ENCODE peak calls at places on chromosomes 2 and 18, in ten cellular contexts. O, J, U, R, T, L, D, W, K and P are unnamed samples. For H3K4me1, the result is how much of the 10 kb centered on the place peaks cover.

GRCh38 chr18:6017160-6017559 is 121.8 kb upstream of the TMEM200C start:
- DNase-seq in O (no peak), J (no peak), U (no peak), R (no peak), T (no peak), L (no peak), D (no peak), W (no peak), K (no peak), P (no peak)

GRCh38 chr2:14996306-14997014 is 363.9 kb downstream of the LRATD1 start:
- DNase-seq in O (no peak), J (no peak), U (no peak), R (no peak), T (no peak), L (no peak), D (no peak), W (no peak), K (no peak), P (no peak)

GRCh38 chr18:33821503-33821902 is 243.5 kb downstream of the ASXL3 start:
- DNase-seq in O (no peak), J (no peak), U (no peak), R (no peak), T (no peak), L (no peak), D (no peak), W (peak), K (no peak), P (no peak)

GRCh38 chr2:186733414-186733813 is 39.6 kb downstream of the FAM171B start:
- DNase-seq in O (no peak), J (no peak), U (no peak), R (no peak), T (no peak), L (no peak), D (no peak), W (no peak), K (no peak), P (no peak)

GRCh38 chr2:23549821-23550535 is 165.0 kb downstream of the KLHL29 start:
- DNase-seq in O (no peak), J (no peak), U (no peak), R (no peak), T (no peak), L (no peak), D (no peak), W (no peak), K (no peak), P (no peak)

GRCh38 chr2:98269274-98269673 is 77.0 kb upstream of the CNGA3 start:
- DNase-seq in O (no peak), J (peak), U (peak), R (no peak), T (no peak), L (peak), D (peak), W (no peak), K (no peak), P (no peak)

GRCh38 chr18:12281861-12282260 is 26.2 kb upstream of the TUBB6 start:
- DNase-seq in O (no peak), J (no peak), U (no peak), R (no peak), T (no peak), L (no peak), D (no peak), W (no peak), K (no peak), P (no peak)

GRCh38 chr2:73091164-73091563 is 19.7 kb upstream of the SFXN5 start:
- DNase-seq in O (no peak), J (no peak), U (no peak), R (no peak), T (no peak), L (no peak), D (peak), W (no peak), K (no peak), P (no peak)

GRCh38 chr2:23850564-23851256 is 76.2 kb downstream of the ATAD2B start:
- DNase-seq in O (no peak), J (no peak), U (peak), R (no peak), T (no peak), L (no peak), D (no peak), W (no peak), K (no peak), P (no peak)

GRCh38 chr2:12269041-12269972 is 447.4 kb upstream of the TRIB2 start:
- DNase-seq in O (no peak), J (no peak), U (no peak), R (no peak), T (no peak), L (no peak), D (no peak), W (no peak), K (no peak), P (no peak)

GRCh38 chr2:45024600-45025291 is 15.5 kb upstream of the SIX2 start:
- DNase-seq in O (peak), J (peak), U (peak), R (no peak), T (peak), L (no peak), D (no peak), W (peak), K (peak), P (no peak)

GRCh38 chr2:133364636-133365035 is 203.6 kb downstream of the NCKAP5 start:
- DNase-seq in O (no peak), J (no peak), U (no peak), R (no peak), T (no peak), L (no peak), D (no peak), W (no peak), K (no peak), P (no peak)

GRCh38 chr2:178268435-178268834 is 74.1 kb downstream of the OSBPL6 start:
- DNase-seq in O (no peak), J (no peak), U (no peak), R (no peak), T (no peak), L (no peak), D (no peak), W (no peak), K (no peak), P (no peak)

GRCh38 chr2:234334146-234334545 is 162.7 kb downstream of the ARL4C start:
- DNase-seq in O (no peak), J (no peak), U (no peak), R (no peak), T (no peak), L (no peak), D (no peak), W (peak), K (no peak), P (no peak)

GRCh38 chr2:230634146-230634545 is 78.5 kb upstream of the CAB39 start:
- DNase-seq in O (no peak), J (no peak), U (no peak), R (no peak), T (no peak), L (no peak), D (no peak), W (no peak), K (no peak), P (no peak)

GRCh38 chr2:142188562-142188961 is 57.7 kb upstream of the LRP1B start:
- DNase-seq in O (no peak), J (no peak), U (no peak), R (no peak), T (no peak), L (no peak), D (no peak), W (no peak), K (no peak), P (no peak)

GRCh38 chr2:231680992-231681852 is 27.1 kb upstream of the PTMA start:
- DNase-seq in O (peak), J (peak), U (peak), R (peak), T (peak), L (peak), D (peak), W (no peak), K (peak), P (peak)

GRCh38 chr18:54558609-54559585 is 32.1 kb upstream of the DYNAP start:
- DNase-seq in O (no peak), J (no peak), U (peak), R (no peak), T (no peak), L (peak), D (no peak), W (no peak), K (no peak), P (no peak)

GRCh38 chr2:155151472-155151871 is 453.0 kb downstream of the KCNJ3 start:
- DNase-seq in O (no peak), J (no peak), U (no peak), R (no peak), T (no peak), L (no peak), D (no peak), W (no peak), K (no peak), P (no peak)

GRCh38 chr2:186484062-186484735 is 1.9 kb upstream of the ZC3H15 start:
- DNase-seq in O (no peak), J (no peak), U (no peak), R (no peak), T (no peak), L (peak), D (no peak), W (no peak), K (no peak), P (no peak)

GRCh38 chr2:29238497-29238896 is 123.3 kb downstream of the CLIP4 start:
- DNase-seq in O (peak), J (peak), U (peak), R (no peak), T (no peak), L (peak), D (no peak), W (no peak), K (no peak), P (no peak)

GRCh38 chr18:9796933-9797549 is 88.7 kb upstream of the TXNDC2 start:
- DNase-seq in O (no peak), J (no peak), U (no peak), R (no peak), T (no peak), L (no peak), D (no peak), W (no peak), K (no peak), P (peak)
- H3K4me3 ChIP-seq in O (no peak), J (no peak), U (no peak), R (no peak), T (no peak), L (no peak), D (no peak), W (no peak), K (no peak), P (no peak)

GRCh38 chr18:79951545-79952456 is at the start of gene SLC66A2:
- DNase-seq in O (peak), J (peak), U (peak), R (peak), T (peak), L (peak), D (peak), W (no peak), K (peak), P (peak)
- H3K4me1 ChIP-seq in O (under half), J (under half), U (under half), R (under half), T (under half), L (half or more), D (under half), W (under half), K (under half), P (under half)

DNA sequence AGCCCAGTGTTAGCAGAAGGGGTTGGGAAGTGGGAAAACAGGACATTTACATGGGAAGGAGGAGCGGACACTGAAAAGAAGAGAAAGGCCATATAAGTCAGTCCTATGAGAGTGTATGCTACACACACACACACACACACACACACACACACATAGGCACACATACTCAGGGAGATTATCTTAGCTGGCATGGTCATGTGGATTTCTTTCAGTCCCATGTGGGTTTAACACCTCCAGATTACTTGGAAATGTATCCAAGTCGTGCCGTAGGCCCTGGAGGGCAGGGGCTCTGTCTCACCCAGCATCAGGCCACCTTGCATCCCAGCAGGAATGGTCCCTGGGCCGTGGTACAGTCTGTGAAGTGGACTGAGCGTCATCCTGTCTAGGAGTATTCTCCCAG is 113.3 kb upstream of the CAPN13 start:
- DNase-seq in O (peak), J (no peak), U (no peak), R (no peak), T (no peak), L (no peak), D (no peak), W (no peak), K (no peak), P (no peak)
- H3K4me3 ChIP-seq in O (no peak), J (no peak), U (no peak), R (no peak), T (no peak), L (no peak), D (no peak), W (no peak), K (no peak), P (no peak)

DNA sequence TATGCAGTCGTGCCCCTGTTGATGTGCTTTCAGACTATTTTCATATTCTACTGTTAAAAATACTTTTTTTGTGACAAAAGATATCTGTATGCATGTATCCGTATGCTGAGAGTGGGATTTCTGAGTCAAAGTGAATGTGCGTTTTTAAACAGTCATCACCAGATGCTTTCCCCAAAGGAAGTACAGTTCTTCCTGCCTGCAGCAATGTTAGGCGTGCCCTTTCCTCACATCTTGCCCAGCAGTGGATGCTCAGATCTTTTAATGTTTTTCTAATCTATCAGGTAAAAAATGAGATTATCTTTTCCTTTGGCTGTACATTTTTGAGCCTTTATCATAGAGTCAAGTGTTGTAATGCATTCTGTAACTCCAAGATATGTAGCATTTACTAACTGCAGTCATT is 111.7 kb downstream of the PTPRM start:
- DNase-seq in O (no peak), J (no peak), U (no peak), R (no peak), T (no peak), L (no peak), D (no peak), W (no peak), K (no peak), P (no peak)
- H3K4me1 ChIP-seq in O (under half), J (under half), U (under half), R (under half), T (under half), L (under half), D (under half), W (under half), K (half or more), P (under half)

GRCh38 chr2:96861074-96861473 is 3.3 kb upstream of the ANKRD39 start:
- DNase-seq in O (no peak), J (no peak), U (no peak), R (no peak), T (no peak), L (no peak), D (no peak), W (no peak), K (peak), P (no peak)

GRCh38 chr2:96859681-96860064 is 1.9 kb upstream of the ANKRD39 start:
- DNase-seq in O (no peak), J (no peak), U (no peak), R (no peak), T (no peak), L (no peak), D (no peak), W (no peak), K (no peak), P (no peak)

GRCh38 chr2:96856776-96857673 is 791 bp downstream of the ANKRD39 start:
- DNase-seq in O (no peak), J (no peak), U (peak), R (no peak), T (no peak), L (peak), D (no peak), W (no peak), K (peak), P (no peak)

GRCh38 chr2:96860065-96861029 is 2.5 kb upstream of the ANKRD39 start:
- DNase-seq in O (no peak), J (no peak), U (no peak), R (no peak), T (no peak), L (no peak), D (no peak), W (no peak), K (peak), P (no peak)

DNA sequence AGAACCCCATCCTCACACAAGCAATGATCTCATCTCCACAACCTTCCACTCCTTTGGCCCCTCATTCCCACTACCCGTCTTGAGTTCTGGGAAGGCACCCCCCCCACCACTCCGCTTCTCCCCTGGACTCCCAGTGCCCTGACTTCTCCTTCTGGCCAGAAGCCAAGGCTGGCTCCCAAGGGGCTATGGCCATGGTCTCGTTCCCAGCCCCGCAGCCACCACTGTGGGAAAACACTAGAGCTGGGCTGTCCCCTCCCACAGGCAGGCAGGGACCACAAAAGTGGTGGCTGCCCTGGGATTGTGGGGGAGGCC is 1.5 kb upstream of the ANKRD39 start:
- DNase-seq in O (peak), J (no peak), U (no peak), R (peak), T (peak), L (no peak), D (no peak), W (no peak), K (peak), P (peak)
- H3K4me3 ChIP-seq in O (peak), J (no peak), U (no peak), R (no peak), T (peak), L (no peak), D (no peak), W (no peak), K (no peak), P (no peak)

GRCh38 chr2:107591541-107591940 is 235.2 kb upstream of the RGPD4 start:
- DNase-seq in O (no peak), J (no peak), U (no peak), R (no peak), T (no peak), L (no peak), D (no peak), W (no peak), K (no peak), P (no peak)
- H3K4me1 ChIP-seq in O (under half), J (under half), U (under half), R (under half), T (under half), L (under half), D (under half), W (under half), K (under half), P (under half)

GRCh38 chr2:943821-944220 is 6.8 kb upstream of the SNTG2 start:
- DNase-seq in O (no peak), J (no peak), U (no peak), R (no peak), T (no peak), L (no peak), D (no peak), W (no peak), K (no peak), P (no peak)

GRCh38 chr2:943461-943797 is 7.2 kb upstream of the SNTG2 start:
- DNase-seq in O (no peak), J (no peak), U (no peak), R (no peak), T (no peak), L (no peak), D (no peak), W (no peak), K (no peak), P (no peak)

GRCh38 chr2:944693-945092 is 6.0 kb upstream of the SNTG2 start:
- DNase-seq in O (no peak), J (no peak), U (no peak), R (no peak), T (no peak), L (no peak), D (no peak), W (no peak), K (no peak), P (no peak)

GRCh38 chr2:949384-949893 is 1.2 kb upstream of the SNTG2 start:
- DNase-seq in O (no peak), J (no peak), U (no peak), R (no peak), T (no peak), L (no peak), D (no peak), W (no peak), K (no peak), P (no peak)

GRCh38 chr2:946073-947005 is 4.3 kb upstream of the SNTG2 start:
- DNase-seq in O (no peak), J (no peak), U (no peak), R (no peak), T (no peak), L (no peak), D (no peak), W (no peak), K (no peak), P (no peak)
- H3K4me3 ChIP-seq in O (no peak), J (no peak), U (no peak), R (no peak), T (no peak), L (no peak), D (no peak), W (no peak), K (no peak), P (no peak)

GRCh38 chr2:39124000-39124769 is 3.3 kb upstream of the SOS1 start:
- DNase-seq in O (peak), J (peak), U (peak), R (peak), T (peak), L (peak), D (peak), W (peak), K (peak), P (peak)

GRCh38 chr2:39133215-39133851 is 12.5 kb upstream of the SOS1 start:
- DNase-seq in O (no peak), J (no peak), U (peak), R (no peak), T (no peak), L (no peak), D (no peak), W (no peak), K (no peak), P (no peak)

GRCh38 chr2:39124770-39125075 is 3.9 kb upstream of the SOS1 start:
- DNase-seq in O (no peak), J (no peak), U (no peak), R (no peak), T (no peak), L (no peak), D (no peak), W (no peak), K (no peak), P (no peak)

GRCh38 chr2:39127973-39128372 is 7.1 kb upstream of the SOS1 start:
- DNase-seq in O (no peak), J (no peak), U (peak), R (no peak), T (no peak), L (peak), D (no peak), W (no peak), K (no peak), P (no peak)

GRCh38 chr2:39128919-39129391 is 8.1 kb upstream of the SOS1 start:
- DNase-seq in O (no peak), J (no peak), U (peak), R (no peak), T (no peak), L (peak), D (no peak), W (no peak), K (no peak), P (no peak)
- H3K4me1 ChIP-seq in O (under half), J (under half), U (under half), R (under half), T (under half), L (under half), D (under half), W (under half), K (under half), P (under half)

GRCh38 chr2:219531639-219532377 is 11.8 kb downstream of the CHPF start:
- DNase-seq in O (no peak), J (no peak), U (no peak), R (no peak), T (no peak), L (no peak), D (no peak), W (no peak), K (no peak), P (no peak)

GRCh38 chr2:219527472-219527871 is 13.2 kb downstream of the ASIC4 start:
- DNase-seq in O (no peak), J (no peak), U (no peak), R (no peak), T (no peak), L (no peak), D (no peak), W (no peak), K (no peak), P (no peak)

GRCh38 chr2:219527076-219527394 is 12.8 kb downstream of the ASIC4 start:
- DNase-seq in O (no peak), J (peak), U (no peak), R (no peak), T (no peak), L (no peak), D (no peak), W (no peak), K (no peak), P (no peak)

GRCh38 chr2:219532378-219532649 is 11.3 kb downstream of the CHPF start:
- DNase-seq in O (no peak), J (no peak), U (no peak), R (no peak), T (no peak), L (no peak), D (no peak), W (no peak), K (no peak), P (no peak)

GRCh38 chr2:219530048-219530963 is 13.3 kb downstream of the CHPF start:
- DNase-seq in O (peak), J (peak), U (peak), R (peak), T (peak), L (peak), D (peak), W (no peak), K (peak), P (peak)
- H3K4me3 ChIP-seq in O (peak), J (no peak), U (no peak), R (no peak), T (peak), L (no peak), D (no peak), W (no peak), K (peak), P (no peak)

GRCh38 chr18:57767259-57768050 is 35.7 kb downstream of the ATP8B1 start:
- DNase-seq in O (no peak), J (no peak), U (no peak), R (no peak), T (peak), L (no peak), D (no peak), W (no peak), K (peak), P (no peak)

GRCh38 chr18:57771183-57771582 is 31.9 kb downstream of the ATP8B1 start:
- DNase-seq in O (no peak), J (no peak), U (no peak), R (no peak), T (peak), L (peak), D (no peak), W (no peak), K (no peak), P (no peak)

GRCh38 chr18:57772387-57772799 is 30.7 kb downstream of the ATP8B1 start:
- DNase-seq in O (no peak), J (peak), U (no peak), R (no peak), T (no peak), L (peak), D (no peak), W (no peak), K (peak), P (no peak)

GRCh38 chr18:57768557-57769326 is 34.4 kb downstream of the ATP8B1 start:
- DNase-seq in O (no peak), J (peak), U (no peak), R (no peak), T (peak), L (no peak), D (no peak), W (no peak), K (peak), P (no peak)

GRCh38 chr18:57771626-57772025 is 31.5 kb downstream of the ATP8B1 start:
- DNase-seq in O (no peak), J (no peak), U (no peak), R (no peak), T (peak), L (no peak), D (no peak), W (no peak), K (no peak), P (no peak)
- H3K4me1 ChIP-seq in O (half or more), J (under half), U (under half), R (under half), T (under half), L (half or more), D (under half), W (under half), K (half or more), P (under half)